ENCODE peak calls at places on chromosomes 2 and 18, in five cellular contexts. One of them, this sample, is unnamed.

GRCh38 chr18:68429809-68430208 is 285.1 kb downstream of the TMX3 start:
- DNase-seq in skeletal muscle cell: no peak
- DNase-seq in CD8-positive, alpha-beta T cell: no peak
- DNase-seq in lower lobe of right lung: no peak
- DNase-seq in retina: no peak
- DNase-seq in this sample: no peak

GRCh38 chr2:26193578-26194231 is 20.8 kb downstream of the GAREM2 start:
- DNase-seq in skeletal muscle cell: no peak
- DNase-seq in CD8-positive, alpha-beta T cell: no peak
- DNase-seq in lower lobe of right lung: no peak
- DNase-seq in retina: no peak
- DNase-seq in this sample: no peak

GRCh38 chr2:6968319-6969100 is 51.3 kb downstream of the RNF144A start:
- DNase-seq in skeletal muscle cell: peak
- DNase-seq in CD8-positive, alpha-beta T cell: no peak
- DNase-seq in lower lobe of right lung: no peak
- DNase-seq in retina: no peak
- DNase-seq in this sample: no peak

GRCh38 chr2:220847587-220847986 is 724.5 kb downstream of the EPHA4 start:
- DNase-seq in skeletal muscle cell: peak
- DNase-seq in CD8-positive, alpha-beta T cell: no peak
- DNase-seq in lower lobe of right lung: no peak
- DNase-seq in retina: no peak
- DNase-seq in this sample: no peak

GRCh38 chr18:23872701-23873550 is 141.6 kb upstream of the TTC39C start:
- DNase-seq in skeletal muscle cell: no peak
- DNase-seq in CD8-positive, alpha-beta T cell: peak
- DNase-seq in lower lobe of right lung: no peak
- DNase-seq in retina: no peak
- DNase-seq in this sample: peak

GRCh38 chr2:152694161-152694661 is 23.1 kb downstream of the PRPF40A start:
- DNase-seq in skeletal muscle cell: peak
- DNase-seq in CD8-positive, alpha-beta T cell: peak
- DNase-seq in lower lobe of right lung: no peak
- DNase-seq in retina: no peak
- DNase-seq in this sample: peak

GRCh38 chr2:145007673-145008263 is 487.8 kb upstream of the ZEB2 start:
- DNase-seq in skeletal muscle cell: peak
- DNase-seq in CD8-positive, alpha-beta T cell: no peak
- DNase-seq in lower lobe of right lung: no peak
- DNase-seq in retina: no peak
- DNase-seq in this sample: no peak

GRCh38 chr2:96870631-96871255 is 863 bp upstream of the SEMA4C start:
- DNase-seq in skeletal muscle cell: no peak
- DNase-seq in CD8-positive, alpha-beta T cell: peak
- DNase-seq in lower lobe of right lung: peak
- DNase-seq in retina: peak
- DNase-seq in this sample: peak

This sample was measured in CD4-positive, alpha-beta memory T cell.